ENCODE peak calls at places on chromosomes 6 and 20, in five cellular contexts. C is upper lobe of left lung, L is adrenal gland, P is IMR-90, U is uterus. E is an unnamed sample.

GRCh38 chr20:621115-621756 is 11.1 kb upstream of the TCF15 start:
- DNase-seq in C (no peak), L (no peak), P (peak), U (no peak), E (no peak)

GRCh38 chr6:132401120-132401940 is at the start of gene MOXD1:
- DNase-seq in C (peak), L (peak), P (peak), U (peak), E (no peak)

GRCh38 chr6:89997456-89998445 is 103.5 kb downstream of the GJA10 start:
- DNase-seq in C (no peak), L (no peak), P (no peak), U (no peak), E (no peak)

GRCh38 chr6:9085054-9085746 is 649.9 kb upstream of the SLC35B3 start:
- DNase-seq in C (no peak), L (no peak), P (no peak), U (no peak), E (no peak)

GRCh38 chr20:33301192-33301930 is 18.3 kb downstream of the BPIFB1 start:
- DNase-seq in C (no peak), L (no peak), P (no peak), U (no peak), E (no peak)

GRCh38 chr6:82507112-82507511 is 143.5 kb downstream of the TPBG start:
- DNase-seq in C (no peak), L (no peak), P (no peak), U (no peak), E (no peak)

GRCh38 chr6:84638286-84638685 is 126.1 kb downstream of the TBX18 start:
- DNase-seq in C (no peak), L (no peak), P (no peak), U (no peak), E (no peak)

GRCh38 chr6:105675715-105676397 is 273.0 kb upstream of the PREP start:
- DNase-seq in C (no peak), L (no peak), P (peak), U (no peak), E (no peak)

GRCh38 chr6:72623808-72624207 is 1.9 kb downstream of the KCNQ5 start:
- DNase-seq in C (no peak), L (no peak), P (no peak), U (no peak), E (no peak)

GRCh38 chr20:32519367-32519730 is 65.8 kb downstream of the NOL4L start:
- DNase-seq in C (no peak), L (no peak), P (no peak), U (no peak), E (no peak)

GRCh38 chr20:62816031-62816878 is 595 bp upstream of the COL9A3 start:
- DNase-seq in C (no peak), L (no peak), P (peak), U (no peak), E (no peak)

GRCh38 chr6:133236898-133237297 is 4.3 kb upstream of the EYA4 start:
- DNase-seq in C (no peak), L (no peak), P (peak), U (no peak), E (no peak)

GRCh38 chr20:36150847-36151539 is 3.5 kb upstream of the EPB41L1 start:
- DNase-seq in C (no peak), L (peak), P (no peak), U (no peak), E (no peak)

GRCh38 chr6:78781001-78781400 is 86.3 kb upstream of the IRAK1BP1 start:
- DNase-seq in C (no peak), L (no peak), P (no peak), U (no peak), E (no peak)

GRCh38 chr6:44386364-44386928 is 1.1 kb upstream of the CDC5L start:
- DNase-seq in C (peak), L (peak), P (no peak), U (peak), E (no peak)

GRCh38 chr6:39184906-39185580 is 44.2 kb downstream of the KCNK5 start:
- DNase-seq in C (peak), L (peak), P (no peak), U (no peak), E (no peak)

GRCh38 chr6:3822747-3823445 is 26.3 kb upstream of the FAM50B start:
- DNase-seq in C (no peak), L (no peak), P (no peak), U (no peak), E (no peak)

GRCh38 chr20:59606566-59606965 is 2.2 kb downstream of the PHACTR3 start:
- DNase-seq in C (no peak), L (no peak), P (no peak), U (no peak), E (no peak)

GRCh38 chr6:156794546-156794945 is 17.4 kb downstream of the ARID1B start:
- DNase-seq in C (no peak), L (no peak), P (no peak), U (no peak), E (no peak)

GRCh38 chr6:56176741-56177140 is 70.6 kb downstream of the COL21A1 start:
- DNase-seq in C (no peak), L (no peak), P (no peak), U (no peak), E (no peak)

GRCh38 chr6:165439928-165440554 is 130.6 kb upstream of the C6orf118 start:
- DNase-seq in C (no peak), L (no peak), P (peak), U (no peak), E (no peak)

GRCh38 chr6:118103381-118104105 is 196.5 kb downstream of the SLC35F1 start:
- DNase-seq in C (no peak), L (no peak), P (no peak), U (no peak), E (no peak)

GRCh38 chr6:46331461-46331860 is 159.8 kb downstream of the RCAN2 start:
- DNase-seq in C (no peak), L (no peak), P (no peak), U (no peak), E (no peak)

GRCh38 chr20:57659789-57660509 is 39.7 kb upstream of the ZBP1 start:
- DNase-seq in C (peak), L (no peak), P (no peak), U (peak), E (no peak)

GRCh38 chr6:41634657-41635056 is 3.6 kb upstream of the MDFI start:
- DNase-seq in C (no peak), L (no peak), P (no peak), U (no peak), E (no peak)

GRCh38 chr20:41030536-41031242 is 2.1 kb downstream of the TOP1 start:
- DNase-seq in C (peak), L (peak), P (peak), U (no peak), E (no peak)

GRCh38 chr6:149513915-149514314 is 29.1 kb upstream of the ZC3H12D start:
- DNase-seq in C (no peak), L (no peak), P (no peak), U (no peak), E (no peak)
- TF ChIP-seq POLR2A in C (no peak), L (no peak), P (no peak), U (no peak), E (no peak)

DNA sequence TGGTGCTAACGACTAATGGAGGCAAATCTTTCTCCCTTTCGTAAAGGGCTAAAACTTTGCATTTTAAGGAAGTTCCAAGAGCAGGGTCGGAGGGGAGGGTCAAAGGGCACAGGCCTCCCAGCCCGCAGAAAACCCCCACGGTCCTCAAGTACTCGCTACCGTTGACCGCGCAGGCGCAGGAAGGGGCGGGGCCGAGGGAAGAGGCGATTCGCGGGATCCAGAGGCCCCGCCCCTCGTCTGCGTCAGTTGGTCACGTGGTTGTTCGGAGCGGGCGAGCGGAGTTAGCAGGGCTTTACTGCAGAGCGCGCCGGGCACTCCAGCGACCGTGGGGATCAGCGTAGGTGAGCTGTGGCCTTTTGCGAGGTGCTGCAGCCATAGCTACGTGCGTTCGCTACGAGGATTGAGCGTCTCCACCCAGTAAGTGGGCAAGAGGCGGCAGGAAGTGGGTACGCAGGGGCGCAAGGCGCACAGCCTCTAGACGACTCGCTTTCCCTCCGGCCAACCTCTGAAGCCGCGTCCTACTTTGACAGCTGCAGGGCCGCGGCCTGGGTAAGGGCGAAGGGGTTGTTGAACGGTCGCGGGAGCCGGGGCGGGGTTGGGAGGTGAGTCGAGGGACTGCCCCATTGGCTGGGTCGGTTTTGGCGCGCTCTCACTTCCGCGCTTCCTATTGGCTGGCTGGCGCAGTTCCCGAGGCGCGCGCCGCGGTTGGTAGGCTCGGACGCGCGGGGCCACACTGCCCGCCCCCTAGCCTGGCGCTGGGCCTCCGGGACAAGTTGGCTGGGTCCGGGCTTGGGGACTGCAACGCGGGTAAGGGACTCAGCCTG is at the start of gene GMNN:
- DNase-seq in C (peak), L (peak), P (peak), U (peak), E (peak)
- TF ChIP-seq CTCF in C (no peak), L (peak), P (no peak), U (peak), E (no peak)

GRCh38 chr6:31820051-31820389 is 4.7 kb downstream of the HSPA1A start:
- DNase-seq in C (no peak), L (no peak), P (no peak), U (no peak), E (no peak)

GRCh38 chr6:31821301-31822037 is 6.1 kb upstream of the HSPA1B start:
- DNase-seq in C (peak), L (peak), P (peak), U (peak), E (no peak)

GRCh38 chr6:31826793-31827285 is 699 bp upstream of the HSPA1B start:
- DNase-seq in C (peak), L (peak), P (no peak), U (peak), E (peak)

GRCh38 chr6:31825553-31825952 is 2.0 kb upstream of the HSPA1B start:
- DNase-seq in C (no peak), L (no peak), P (no peak), U (no peak), E (no peak)

GRCh38 chr6:31822038-31822821 is 5.3 kb upstream of the HSPA1B start:
- DNase-seq in C (peak), L (peak), P (peak), U (peak), E (peak)
- TF ChIP-seq POLR2A in C (no peak), L (peak), P (peak), U (peak), E (peak)

DNA sequence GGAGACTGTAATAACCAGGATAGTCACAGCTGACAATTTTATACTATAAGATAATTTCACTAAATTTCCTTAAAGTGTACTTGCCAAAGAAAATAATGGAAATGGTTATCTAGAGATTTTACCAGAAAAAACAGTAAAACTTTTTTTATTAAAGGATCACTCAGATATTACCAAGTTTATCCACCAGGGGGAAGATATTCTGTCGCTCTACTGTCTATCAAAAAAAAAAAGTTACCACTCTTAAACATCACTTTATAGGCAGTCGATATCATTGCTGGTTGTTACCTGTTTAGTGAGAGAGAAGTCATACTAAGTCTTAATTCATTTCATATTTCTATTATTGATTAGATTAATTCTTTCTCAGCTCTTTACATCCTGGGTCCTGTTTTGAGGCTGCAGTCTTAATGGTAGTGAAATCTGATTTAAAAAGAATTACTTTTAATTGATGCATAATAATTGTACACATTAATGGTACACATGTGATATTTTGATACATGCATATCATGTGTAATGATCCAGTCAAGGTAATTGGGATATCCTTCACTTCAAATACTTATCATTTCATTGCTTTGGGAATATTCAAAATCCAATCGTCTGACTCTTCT is 18.9 kb downstream of the L3MBTL3 start:
- DNase-seq in C (no peak), L (no peak), P (no peak), U (no peak), E (no peak)
- TF ChIP-seq CTCF in C (no peak), L (peak), P (peak), U (peak), E (no peak)

DNA sequence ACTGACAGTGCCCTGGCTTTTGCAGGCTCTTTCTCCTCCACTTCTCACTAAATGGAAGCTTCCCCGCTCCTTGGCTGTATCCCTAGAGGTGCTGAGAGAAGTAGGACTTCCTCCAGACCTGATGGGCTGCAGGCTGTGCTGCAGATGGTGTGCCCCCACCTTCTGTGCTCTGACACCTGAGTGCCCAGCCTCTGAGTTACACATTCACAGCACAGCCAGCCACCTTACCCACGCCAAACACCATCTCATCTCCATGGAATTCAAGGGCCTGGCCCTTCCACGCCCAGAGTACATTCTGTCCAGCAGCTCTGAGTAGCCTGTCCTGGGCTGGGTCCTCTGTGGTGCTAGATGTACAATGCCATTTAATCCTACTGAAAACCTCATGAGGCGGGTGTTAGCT is 5.3 kb downstream of the SFTA2 start:
- DNase-seq in C (peak), L (no peak), P (no peak), U (no peak), E (no peak)
- TF ChIP-seq POLR2A in C (no peak), L (no peak), P (no peak), U (no peak), E (no peak)

DNA sequence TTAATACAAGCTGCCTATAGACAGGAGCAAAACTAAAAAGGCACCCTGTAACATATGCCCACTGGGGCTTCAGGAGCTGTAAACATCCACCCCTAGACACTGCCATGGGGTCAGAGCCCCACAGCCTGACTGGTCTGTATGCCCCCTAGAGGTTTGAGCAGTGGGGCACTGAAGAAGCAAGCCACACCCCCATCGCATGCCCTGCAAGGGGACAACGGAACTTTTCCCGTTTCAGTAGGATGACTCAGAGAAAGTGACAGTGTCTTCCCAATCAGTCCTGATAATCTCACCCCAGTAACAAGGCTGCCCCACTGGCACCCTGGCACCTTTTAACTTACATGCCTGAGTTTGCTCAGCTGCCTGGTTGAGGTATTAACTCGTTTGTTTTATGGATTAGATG is 35.9 kb downstream of the BEND3 start:
- DNase-seq in C (no peak), L (peak), P (no peak), U (no peak), E (no peak)
- TF ChIP-seq CTCF in C (no peak), L (no peak), P (no peak), U (no peak), E (no peak)

E was measured in lower leg skin.